ENCODE peak calls at places on chromosomes 4 and X, in six cellular contexts. S, E, Q, B, J and N are unnamed samples.

GRCh38 chr4:137609693-137610450 is 77.6 kb upstream of the PCDH18 start:
- DNase-seq in J (no peak), Q (no peak), E (no peak), S (no peak), B (no peak), N (no peak)

GRCh38 chrX:46770817-46771163 is 11.9 kb upstream of the SLC9A7 start:
- DNase-seq in S (no peak), B (no peak), J (peak; percentile 7), E (no peak), Q (no peak), N (no peak)

GRCh38 chr4:14767142-14767541 is 235.1 kb upstream of the CPEB2 start:
- DNase-seq in E (no peak), J (no peak), S (no peak), B (no peak), Q (no peak), N (no peak)

GRCh38 chr4:153933851-153934688 is 145.2 kb upstream of the SFRP2 start:
- DNase-seq in S (no peak), B (no peak), J (no peak), E (no peak), Q (no peak), N (no peak)

GRCh38 chr4:2799444-2799911 is 6.6 kb downstream of the SH3BP2 start:
- DNase-seq in Q (no peak), E (peak; percentile 63), J (no peak), S (peak; percentile 77), B (peak; percentile 56), N (no peak)

GRCh38 chrX:46294234-46294633 is 251.0 kb downstream of the ZNF674 start:
- DNase-seq in Q (no peak), J (no peak), B (no peak), E (no peak), S (no peak), N (no peak)

GRCh38 chr4:150668824-150669223 is 86.9 kb downstream of the MAB21L2 start:
- DNase-seq in B (no peak), S (no peak), J (no peak), Q (no peak), E (no peak), N (no peak)

GRCh38 chrX:18893536-18893935 is 90.4 kb downstream of the PHKA2 start:
- DNase-seq in J (no peak), B (no peak), S (no peak), Q (no peak), E (peak; percentile 67), N (no peak)

GRCh38 chr4:122716825-122717448 is 15.6 kb upstream of the BBS12 start:
- DNase-seq in B (peak; percentile 64), J (peak; percentile 1), E (no peak), Q (peak; percentile 27), S (peak; percentile 65), N (peak; percentile 7)

GRCh38 chr4:6892190-6892908 is 17.3 kb upstream of the TBC1D14 start:
- DNase-seq in Q (no peak), B (no peak), J (no peak), E (no peak), S (peak; percentile 90), N (no peak)

GRCh38 chrX:56759736-56760409 is 30.8 kb downstream of the NBDY start:
- DNase-seq in J (no peak), S (no peak), Q (no peak), E (peak; percentile 65), B (peak; percentile 46), N (no peak)

GRCh38 chr4:9947168-9948062 is 73.9 kb downstream of the SLC2A9 start:
- DNase-seq in J (no peak), S (no peak), B (no peak), Q (no peak), E (no peak), N (no peak)

GRCh38 chr4:82561745-82562552 is at the start of gene TMEM150C:
- DNase-seq in Q (no peak), J (peak; percentile 30), B (peak; percentile 73), S (no peak), E (no peak), N (no peak)

GRCh38 chr4:63728480-63729177 is 680.6 kb downstream of the TECRL start:
- DNase-seq in Q (no peak), J (no peak), S (no peak), E (no peak), B (no peak), N (no peak)

GRCh38 chr4:121728066-121728465 is 31.3 kb upstream of the ANXA5 start:
- DNase-seq in E (no peak), J (no peak), Q (no peak), B (no peak), S (no peak), N (no peak)

GRCh38 chrX:38220024-38220935 is at the start of gene SRPX:
- DNase-seq in S (no peak), Q (no peak), E (peak; percentile 81), B (peak; percentile 64), J (peak; percentile 51), N (no peak)

GRCh38 chrX:46326161-46326560 is 219.1 kb downstream of the ZNF674 start:
- DNase-seq in Q (no peak), J (no peak), E (no peak), B (no peak), S (no peak), N (no peak)

GRCh38 chr4:184655889-184656869 is 6.6 kb downstream of the PRIMPOL start:
- DNase-seq in J (no peak), E (no peak), B (no peak), S (no peak), Q (no peak), N (no peak)

GRCh38 chrX:78092296-78092695 is 11.8 kb upstream of the PGK1 start:
- DNase-seq in E (no peak), S (no peak), B (no peak), Q (no peak), J (no peak), N (no peak)

GRCh38 chr4:101201421-101201820 is 145.9 kb downstream of the PPP3CA start:
- DNase-seq in E (no peak), J (peak; percentile 72), Q (no peak), B (no peak), S (no peak), N (no peak)

GRCh38 chr4:22487333-22487732 is 28.5 kb downstream of the ADGRA3 start:
- DNase-seq in E (no peak), J (peak; percentile 8), S (no peak), B (no peak), Q (no peak), N (no peak)

GRCh38 chr4:1567808-1568581 is 116.1 kb downstream of the FAM53A start:
- DNase-seq in B (peak; percentile 63), J (no peak), E (peak; percentile 92), Q (no peak), S (no peak), N (no peak)

GRCh38 chrX:26511621-26512363 is 295.8 kb downstream of the MAGEB5 start:
- DNase-seq in Q (no peak), E (no peak), B (no peak), J (no peak), S (peak; percentile 3), N (no peak)

GRCh38 chr4:130608121-130608520 is 1512.2 kb downstream of the C4orf33 start:
- DNase-seq in Q (no peak), E (no peak), J (no peak), S (no peak), B (no peak), N (no peak)

GRCh38 chr4:28007693-28008092 is 1147.1 kb downstream of the STIM2 start:
- DNase-seq in E (no peak), J (no peak), B (no peak), Q (peak; percentile 39), S (no peak), N (peak; percentile 6)

GRCh38 chr4:24731448-24731847 is 63.9 kb upstream of the SOD3 start:
- DNase-seq in S (no peak), B (no peak), E (no peak), Q (no peak), J (no peak), N (no peak)

GRCh38 chrX:2584216-2584615 is 83.4 kb upstream of the DHRSX start:
- DNase-seq in Q (no peak), S (no peak), E (no peak), J (no peak), B (peak; percentile 62), N (no peak)

GRCh38 chrX:36445576-36445975 is 526.0 kb downstream of the CFAP47 start:
- DNase-seq in B (no peak), J (no peak), E (no peak), S (no peak), Q (peak; percentile 0), N (no peak)

GRCh38 chr4:152273343-152273742 is 262.5 kb downstream of the FBXW7 start:
- DNase-seq in J (no peak), E (no peak), S (no peak), B (no peak), Q (no peak), N (no peak)

GRCh38 chrX:139691843-139692505 is 16.0 kb downstream of the MCF2 start:
- DNase-seq in E (peak; percentile 77), S (no peak), J (no peak), B (peak; percentile 59), Q (no peak), N (no peak)

GRCh38 chr4:105174098-105174497 is 27.4 kb downstream of the TET2 start:
- DNase-seq in B (no peak), S (no peak), Q (no peak), E (no peak), J (no peak), N (no peak)

GRCh38 chrX:39821011-39821708 is 276.6 kb downstream of the BCOR start:
- DNase-seq in S (no peak), E (no peak), B (peak; percentile 66), J (peak; percentile 69), Q (no peak), N (peak; percentile 3)

GRCh38 chrX:95318882-95319281 is 1365.8 kb upstream of the DIAPH2 start:
- DNase-seq in Q (no peak), S (peak; percentile 9), E (no peak), J (no peak), B (no peak), N (no peak)

GRCh38 chr4:78078101-78078500 is 21.0 kb downstream of the FRAS1 start:
- DNase-seq in S (no peak), J (no peak), Q (no peak), E (no peak), B (no peak), N (no peak)